ENCODE peak calls at places on chromosomes 5 and 9, in five cellular contexts. One of them, this sample, is unnamed.

GRCh38 chr9:109440797-109441287 is 57.3 kb downstream of the PTPN3 start:
- DNase-seq in cardiac muscle cell: peak; percentile 90
- DNase-seq in heart right ventricle: peak; percentile 65
- DNase-seq in A673: peak; percentile 87
- DNase-seq in thoracic aorta: peak; percentile 35
- DNase-seq in this sample: peak; percentile 95

GRCh38 chr9:13378171-13378570 is 98.7 kb upstream of the MPDZ start:
- DNase-seq in cardiac muscle cell: peak; percentile 65
- DNase-seq in thoracic aorta: no peak
- DNase-seq in A673: no peak
- DNase-seq in heart right ventricle: no peak
- DNase-seq in this sample: no peak

GRCh38 chr5:67417839-67418238 is 221.2 kb upstream of the CD180 start:
- DNase-seq in heart right ventricle: no peak
- DNase-seq in cardiac muscle cell: no peak
- DNase-seq in A673: no peak
- DNase-seq in thoracic aorta: no peak
- DNase-seq in this sample: no peak

GRCh38 chr9:133135193-133135745 is 14.2 kb upstream of the RALGDS start:
- DNase-seq in A673: no peak
- DNase-seq in thoracic aorta: peak; percentile 55
- DNase-seq in cardiac muscle cell: peak; percentile 80
- DNase-seq in heart right ventricle: peak; percentile 64
- DNase-seq in this sample: peak; percentile 99

GRCh38 chr9:128438343-128439109 is 17.3 kb upstream of the ODF2 start:
- DNase-seq in thoracic aorta: peak; percentile 30
- DNase-seq in cardiac muscle cell: peak; percentile 93
- DNase-seq in heart right ventricle: peak; percentile 84
- DNase-seq in A673: peak; percentile 89
- DNase-seq in this sample: peak; percentile 97

GRCh38 chr5:72115277-72115676 is 8.0 kb downstream of the MAP1B start:
- DNase-seq in thoracic aorta: no peak
- DNase-seq in heart right ventricle: no peak
- DNase-seq in A673: no peak
- DNase-seq in cardiac muscle cell: no peak
- DNase-seq in this sample: no peak

GRCh38 chr5:130279386-130279785 is 375.1 kb downstream of the CHSY3 start:
- DNase-seq in thoracic aorta: no peak
- DNase-seq in heart right ventricle: no peak
- DNase-seq in A673: no peak
- DNase-seq in cardiac muscle cell: peak; percentile 32
- DNase-seq in this sample: peak; percentile 85

GRCh38 chr9:4579011-4579410 is 83.1 kb upstream of the PLPP6 start:
- DNase-seq in thoracic aorta: no peak
- DNase-seq in heart right ventricle: no peak
- DNase-seq in A673: no peak
- DNase-seq in cardiac muscle cell: peak; percentile 22
- DNase-seq in this sample: no peak

GRCh38 chr5:138946831-138947560 is 71.9 kb upstream of the LRRTM2 start:
- DNase-seq in thoracic aorta: no peak
- DNase-seq in heart right ventricle: no peak
- DNase-seq in A673: no peak
- DNase-seq in cardiac muscle cell: no peak
- DNase-seq in this sample: no peak

DNA sequence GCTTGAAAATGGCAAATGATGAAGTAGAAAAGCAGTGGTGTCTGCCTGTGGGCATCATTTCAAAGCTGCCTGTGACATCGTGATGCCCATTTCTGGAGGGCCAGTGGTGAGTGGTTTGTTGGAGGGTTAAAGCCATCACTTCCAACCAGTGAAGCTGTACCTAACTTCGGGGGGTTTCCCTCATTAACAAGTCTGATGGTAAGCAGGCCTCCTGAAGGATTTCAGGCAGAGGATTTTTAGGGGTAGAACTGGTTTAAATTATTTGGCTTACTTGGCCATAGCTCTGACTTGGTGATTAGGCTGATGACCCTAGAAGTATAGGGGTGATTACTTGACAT is 10.7 kb downstream of the TNFAIP8 start:
- DNase-seq in cardiac muscle cell: no peak
- DNase-seq in A673: no peak
- DNase-seq in heart right ventricle: no peak
- DNase-seq in thoracic aorta: no peak
- DNase-seq in this sample: no peak
- H3K4me3 ChIP-seq in cardiac muscle cell: no peak overlapping the region
- H3K4me3 ChIP-seq in A673: no peak overlapping the region
- H3K4me3 ChIP-seq in heart right ventricle: no peak overlapping the region
- H3K4me3 ChIP-seq in thoracic aorta: no peak overlapping the region
- H3K4me3 ChIP-seq in this sample: no peak overlapping the region

GRCh38 chr9:35656340-35656739 is 1.5 kb downstream of the RMRP start:
- DNase-seq in A673: no peak
- DNase-seq in cardiac muscle cell: no peak
- DNase-seq in thoracic aorta: no peak
- DNase-seq in heart right ventricle: no peak
- DNase-seq in this sample: no peak
- H3K4me1 ChIP-seq in A673: peaks cover 11% of the 10 kb centered on the region
- H3K4me1 ChIP-seq in cardiac muscle cell: peaks cover 16% of the 10 kb centered on the region
- H3K4me1 ChIP-seq in thoracic aorta: peaks cover 18% of the 10 kb centered on the region
- H3K4me1 ChIP-seq in heart right ventricle: peaks cover 15% of the 10 kb centered on the region
- H3K4me1 ChIP-seq in this sample: peaks cover 32% of the 10 kb centered on the region

DNA sequence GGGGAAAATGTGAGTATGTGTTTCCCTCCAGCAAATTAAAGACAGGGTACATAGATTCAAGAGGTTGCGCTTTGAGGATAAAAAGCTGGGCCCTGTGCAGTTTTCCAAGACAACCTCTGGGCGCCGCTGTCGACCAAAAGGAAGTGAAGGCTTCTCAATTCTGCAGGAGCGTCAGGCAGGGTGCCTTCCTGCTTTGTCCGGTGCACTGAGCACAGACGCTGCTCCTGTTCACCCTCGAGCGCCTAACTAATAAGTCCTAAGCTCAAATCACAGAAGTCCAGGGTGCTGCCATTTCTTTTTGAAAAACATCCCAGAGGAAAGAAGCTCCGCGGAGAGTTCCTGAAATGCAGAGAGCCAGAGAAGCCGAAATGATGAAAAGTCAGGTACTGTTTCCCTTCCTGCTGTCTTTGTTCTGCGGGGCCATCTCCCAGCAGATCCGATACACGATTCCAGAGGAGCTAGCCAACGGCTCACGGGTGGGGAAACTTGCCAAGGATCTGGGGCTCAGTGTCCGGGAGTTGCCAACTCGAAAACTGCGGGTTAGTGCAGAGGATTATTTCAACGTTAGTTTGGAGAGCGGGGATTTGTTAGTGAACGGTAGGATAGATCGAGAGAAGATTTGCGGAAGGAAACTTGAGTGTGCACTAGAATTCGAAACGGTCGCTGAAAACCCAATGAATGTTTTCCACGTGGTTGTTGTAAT is at the start of gene PCDHGB1:
- DNase-seq in thoracic aorta: no peak
- DNase-seq in heart right ventricle: peak; percentile 52
- DNase-seq in A673: peak; percentile 87
- DNase-seq in cardiac muscle cell: peak; percentile 59
- DNase-seq in this sample: peak; percentile 91
- H3K4me3 ChIP-seq in thoracic aorta: peak within 1 kb of the TSS; percentile 55
- H3K4me3 ChIP-seq in heart right ventricle: peak within 1 kb of the TSS; percentile 34
- H3K4me3 ChIP-seq in A673: peak within 1 kb of the TSS; percentile 24
- H3K4me3 ChIP-seq in cardiac muscle cell: no peak within 1 kb of the TSS
- H3K4me3 ChIP-seq in this sample: peak within 1 kb of the TSS; percentile 68

DNA sequence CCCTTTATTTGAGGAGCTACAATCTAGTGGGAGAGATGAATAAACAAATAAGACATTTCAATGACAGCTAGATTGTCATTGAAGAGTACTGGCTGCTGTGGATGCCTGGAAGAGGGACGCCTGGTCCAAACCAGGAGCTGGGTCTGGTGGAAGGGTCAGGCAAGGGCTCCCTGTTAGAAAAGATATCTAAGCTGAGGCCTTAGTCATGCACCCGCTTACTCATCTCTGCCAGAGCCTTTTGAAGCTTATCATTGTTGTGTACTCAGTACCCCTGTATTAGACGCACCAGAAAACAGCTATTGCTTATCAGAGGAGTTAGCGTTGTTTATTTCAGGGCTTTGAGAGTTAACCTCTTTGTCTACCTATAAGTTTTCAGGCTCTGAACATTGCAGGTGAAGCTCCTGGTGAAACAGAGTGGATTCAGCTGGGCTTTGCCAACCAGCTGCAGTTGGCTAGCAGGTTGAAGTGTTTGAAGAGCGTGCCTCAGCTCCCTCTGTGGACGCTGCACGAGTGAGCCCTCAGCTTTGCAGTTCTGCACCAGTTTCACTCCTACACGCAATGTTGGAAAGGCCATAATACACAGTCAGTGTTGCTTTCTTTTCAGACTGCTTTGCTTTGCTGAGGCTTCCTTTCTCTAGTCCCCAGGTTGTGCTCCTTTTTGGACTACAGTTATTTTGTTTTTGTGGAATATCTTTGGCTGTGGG is 5.6 kb upstream of the GPR151 start:
- DNase-seq in thoracic aorta: no peak
- DNase-seq in heart right ventricle: no peak
- DNase-seq in A673: no peak
- DNase-seq in cardiac muscle cell: no peak
- DNase-seq in this sample: no peak
- H3K4me1 ChIP-seq in thoracic aorta: no peaks in the 10 kb centered on the region
- H3K4me1 ChIP-seq in heart right ventricle: no peaks in the 10 kb centered on the region
- H3K4me1 ChIP-seq in A673: peaks cover 3% of the 10 kb centered on the region
- H3K4me1 ChIP-seq in cardiac muscle cell: peaks cover 2% of the 10 kb centered on the region
- H3K4me1 ChIP-seq in this sample: peaks cover 2% of the 10 kb centered on the region

GRCh38 chr5:160747963-160748362 is 104.0 kb downstream of the ATP10B start:
- DNase-seq in heart right ventricle: no peak
- DNase-seq in A673: no peak
- DNase-seq in thoracic aorta: no peak
- DNase-seq in cardiac muscle cell: no peak
- DNase-seq in this sample: no peak
- H3K4me3 ChIP-seq in heart right ventricle: no peak overlapping the region
- H3K4me3 ChIP-seq in A673: no peak overlapping the region
- H3K4me3 ChIP-seq in thoracic aorta: no peak overlapping the region
- H3K4me3 ChIP-seq in cardiac muscle cell: no peak overlapping the region
- H3K4me3 ChIP-seq in this sample: no peak overlapping the region

GRCh38 chr5:56415356-56415765 is 182.2 kb upstream of the ANKRD55 start:
- DNase-seq in A673: no peak
- DNase-seq in heart right ventricle: peak; percentile 57
- DNase-seq in thoracic aorta: peak; percentile 6
- DNase-seq in cardiac muscle cell: peak; percentile 86
- DNase-seq in this sample: no peak
- H3K4me1 ChIP-seq in A673: peaks cover 28% of the 10 kb centered on the region
- H3K4me1 ChIP-seq in heart right ventricle: no peaks in the 10 kb centered on the region
- H3K4me1 ChIP-seq in thoracic aorta: peaks cover 33% of the 10 kb centered on the region
- H3K4me1 ChIP-seq in cardiac muscle cell: peaks cover 13% of the 10 kb centered on the region
- H3K4me1 ChIP-seq in this sample: peaks cover 2% of the 10 kb centered on the region